ENCODE peak calls at places on chromosomes 12 and 14, in seven cellular contexts. One of them, this sample, is unnamed.

GRCh38 chr12:98595152-98595988 is 1.9 kb downstream of the SLC25A3 start:
- DNase-seq in PC-3: peak; percentile 70
- DNase-seq in upper lobe of right lung: no peak
- DNase-seq in A549: no peak
- DNase-seq in IMR-90: peak; percentile 79
- DNase-seq in tibial artery: no peak
- DNase-seq in CD8-positive, alpha-beta T cell: no peak
- DNase-seq in this sample: no peak

GRCh38 chr14:22850944-22851790 is 14.8 kb downstream of the MMP14 start:
- DNase-seq in PC-3: peak; percentile 92
- DNase-seq in upper lobe of right lung: peak; percentile 77
- DNase-seq in A549: no peak
- DNase-seq in IMR-90: peak; percentile 98
- DNase-seq in tibial artery: peak; percentile 94
- DNase-seq in CD8-positive, alpha-beta T cell: no peak
- DNase-seq in this sample: peak; percentile 73

GRCh38 chr12:1369460-1369859 is 224.9 kb downstream of the FBXL14 start:
- DNase-seq in PC-3: no peak
- DNase-seq in upper lobe of right lung: no peak
- DNase-seq in A549: no peak
- DNase-seq in IMR-90: no peak
- DNase-seq in tibial artery: no peak
- DNase-seq in CD8-positive, alpha-beta T cell: no peak
- DNase-seq in this sample: no peak

GRCh38 chr14:20714593-20715250 is 26.2 kb downstream of the ANG start:
- DNase-seq in PC-3: peak; percentile 39
- DNase-seq in upper lobe of right lung: peak; percentile 85
- DNase-seq in A549: no peak
- DNase-seq in IMR-90: peak; percentile 34
- DNase-seq in tibial artery: peak; percentile 90
- DNase-seq in CD8-positive, alpha-beta T cell: no peak
- DNase-seq in this sample: peak; percentile 87

GRCh38 chr12:57142727-57143126 is 4.7 kb downstream of the LRP1-AS start:
- DNase-seq in PC-3: no peak
- DNase-seq in upper lobe of right lung: no peak
- DNase-seq in A549: no peak
- DNase-seq in IMR-90: no peak
- DNase-seq in tibial artery: no peak
- DNase-seq in CD8-positive, alpha-beta T cell: no peak
- DNase-seq in this sample: no peak

GRCh38 chr12:130414381-130414780 is 76.7 kb downstream of the PIWIL1 start:
- DNase-seq in PC-3: no peak
- DNase-seq in upper lobe of right lung: no peak
- DNase-seq in A549: no peak
- DNase-seq in IMR-90: no peak
- DNase-seq in tibial artery: no peak
- DNase-seq in CD8-positive, alpha-beta T cell: peak; percentile 23
- DNase-seq in this sample: no peak

GRCh38 chr14:41343857-41344256 is 262.8 kb upstream of the LRFN5 start:
- DNase-seq in PC-3: no peak
- DNase-seq in upper lobe of right lung: no peak
- DNase-seq in A549: no peak
- DNase-seq in IMR-90: no peak
- DNase-seq in tibial artery: no peak
- DNase-seq in CD8-positive, alpha-beta T cell: no peak
- DNase-seq in this sample: no peak

GRCh38 chr12:34606749-34607519 is 584.6 kb downstream of the ALG10 start:
- DNase-seq in PC-3: no peak
- DNase-seq in upper lobe of right lung: no peak
- DNase-seq in A549: no peak
- DNase-seq in IMR-90: no peak
- DNase-seq in tibial artery: no peak
- DNase-seq in CD8-positive, alpha-beta T cell: no peak
- DNase-seq in this sample: peak; percentile 20

GRCh38 chr14:71304588-71305133 is 397.4 kb downstream of the PCNX1 start:
- DNase-seq in PC-3: no peak
- DNase-seq in upper lobe of right lung: no peak
- DNase-seq in A549: no peak
- DNase-seq in IMR-90: no peak
- DNase-seq in tibial artery: no peak
- DNase-seq in CD8-positive, alpha-beta T cell: no peak
- DNase-seq in this sample: no peak

GRCh38 chr12:47903927-47904646 is 707 bp downstream of the VDR start:
- DNase-seq in PC-3: peak; percentile 86
- DNase-seq in upper lobe of right lung: peak; percentile 78
- DNase-seq in A549: peak; percentile 25
- DNase-seq in IMR-90: peak; percentile 82
- DNase-seq in tibial artery: peak; percentile 80
- DNase-seq in CD8-positive, alpha-beta T cell: peak; percentile 64
- DNase-seq in this sample: peak; percentile 73

GRCh38 chr14:66398437-66398836 is 87.7 kb upstream of the CCDC196 start:
- DNase-seq in PC-3: no peak
- DNase-seq in upper lobe of right lung: no peak
- DNase-seq in A549: no peak
- DNase-seq in IMR-90: no peak
- DNase-seq in tibial artery: no peak
- DNase-seq in CD8-positive, alpha-beta T cell: no peak
- DNase-seq in this sample: no peak

GRCh38 chr12:121223283-121223946 is 13.5 kb downstream of the P2RX4 start:
- DNase-seq in PC-3: no peak
- DNase-seq in upper lobe of right lung: no peak
- DNase-seq in A549: peak; percentile 39
- DNase-seq in IMR-90: no peak
- DNase-seq in tibial artery: no peak
- DNase-seq in CD8-positive, alpha-beta T cell: no peak
- DNase-seq in this sample: no peak
- TF ChIP-seq CTCF in PC-3: peak; percentile 64
- TF ChIP-seq CTCF in upper lobe of right lung: peak; percentile 7
- TF ChIP-seq CTCF in A549: no peak
- TF ChIP-seq CTCF in IMR-90: peak; percentile 25
- TF ChIP-seq CTCF in tibial artery: no peak
- TF ChIP-seq CTCF in CD8-positive, alpha-beta T cell: peak; percentile 34
- TF ChIP-seq CTCF in this sample: peak; percentile 14

DNA sequence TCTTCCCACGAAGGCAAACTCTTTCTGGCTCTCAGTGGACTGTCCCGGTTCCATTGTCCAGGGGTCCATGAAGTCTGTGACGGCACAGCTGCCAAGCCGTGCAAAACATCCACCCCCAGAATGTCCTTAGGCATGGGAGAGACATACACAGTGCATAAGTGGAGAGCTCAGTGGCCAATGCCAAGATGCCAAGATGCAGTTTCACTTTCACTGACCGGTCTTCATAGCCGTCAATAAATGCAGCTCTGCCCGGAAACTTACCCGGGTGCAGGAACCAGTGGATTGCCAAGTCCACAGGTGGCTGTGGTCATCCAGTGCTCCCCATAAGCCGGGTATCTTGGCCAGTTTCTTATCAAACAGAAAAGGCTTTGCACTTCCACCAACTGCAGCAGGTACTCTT is 162.3 kb downstream of the PTCSC3 start:
- DNase-seq in PC-3: no peak
- DNase-seq in upper lobe of right lung: no peak
- DNase-seq in A549: no peak
- DNase-seq in IMR-90: no peak
- DNase-seq in tibial artery: no peak
- DNase-seq in CD8-positive, alpha-beta T cell: no peak
- DNase-seq in this sample: no peak
- H3K4me3 ChIP-seq in PC-3: no peak overlapping the region
- H3K4me3 ChIP-seq in upper lobe of right lung: no peak overlapping the region
- H3K4me3 ChIP-seq in A549: no peak overlapping the region
- H3K4me3 ChIP-seq in IMR-90: no peak overlapping the region
- H3K4me3 ChIP-seq in tibial artery: no peak overlapping the region
- H3K4me3 ChIP-seq in CD8-positive, alpha-beta T cell: no peak overlapping the region
- H3K4me3 ChIP-seq in this sample: no peak overlapping the region

GRCh38 chr12:54991161-54991991 is 6.8 kb upstream of the TESPA1 start:
- DNase-seq in PC-3: no peak
- DNase-seq in upper lobe of right lung: no peak
- DNase-seq in A549: no peak
- DNase-seq in IMR-90: no peak
- DNase-seq in tibial artery: no peak
- DNase-seq in CD8-positive, alpha-beta T cell: peak; percentile 60
- DNase-seq in this sample: no peak

GRCh38 chr12:54989829-54990228 is 5.3 kb upstream of the TESPA1 start:
- DNase-seq in PC-3: no peak
- DNase-seq in upper lobe of right lung: no peak
- DNase-seq in A549: no peak
- DNase-seq in IMR-90: no peak
- DNase-seq in tibial artery: no peak
- DNase-seq in CD8-positive, alpha-beta T cell: no peak
- DNase-seq in this sample: no peak

GRCh38 chr12:54991992-54992377 is 7.4 kb upstream of the TESPA1 start:
- DNase-seq in PC-3: no peak
- DNase-seq in upper lobe of right lung: no peak
- DNase-seq in A549: no peak
- DNase-seq in IMR-90: no peak
- DNase-seq in tibial artery: no peak
- DNase-seq in CD8-positive, alpha-beta T cell: no peak
- DNase-seq in this sample: no peak

GRCh38 chr12:54987611-54988231 is 3.2 kb upstream of the TESPA1 start:
- DNase-seq in PC-3: no peak
- DNase-seq in upper lobe of right lung: no peak
- DNase-seq in A549: no peak
- DNase-seq in IMR-90: no peak
- DNase-seq in tibial artery: no peak
- DNase-seq in CD8-positive, alpha-beta T cell: no peak
- DNase-seq in this sample: no peak

DNA sequence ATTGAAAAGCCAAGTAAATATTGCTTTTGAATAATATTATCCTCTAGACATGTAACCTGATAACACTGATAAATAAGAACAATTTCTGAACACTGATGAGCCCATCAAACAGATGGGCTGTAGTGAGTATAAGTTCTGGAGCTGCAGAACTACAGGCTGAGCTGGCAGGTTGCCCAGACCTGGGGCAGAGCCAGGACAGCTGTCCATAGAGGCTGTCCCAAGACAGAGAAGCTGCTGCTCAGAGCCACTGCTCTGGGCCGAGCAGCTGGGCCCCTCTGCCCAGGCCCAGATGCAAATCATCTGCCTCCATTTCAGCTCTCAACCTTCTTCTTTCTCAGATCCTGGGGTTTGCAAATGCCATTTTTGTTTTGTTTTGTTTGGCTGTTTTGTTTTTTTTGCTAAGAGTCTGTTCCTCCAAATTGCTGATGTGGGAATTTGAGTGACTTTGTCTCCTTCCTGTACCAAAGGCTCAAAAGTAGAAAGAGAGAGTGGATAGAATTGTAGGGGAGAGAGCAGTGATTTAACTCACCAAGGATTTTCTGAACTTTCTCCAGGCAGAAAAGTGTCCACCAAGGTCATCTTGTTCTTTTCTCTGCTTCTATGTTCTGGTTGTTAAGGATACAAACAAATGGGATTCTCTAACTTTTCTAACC is 4.0 kb upstream of the TESPA1 start:
- DNase-seq in PC-3: peak; percentile 26
- DNase-seq in upper lobe of right lung: peak; percentile 77
- DNase-seq in A549: no peak
- DNase-seq in IMR-90: peak; percentile 15
- DNase-seq in tibial artery: peak; percentile 78
- DNase-seq in CD8-positive, alpha-beta T cell: no peak
- DNase-seq in this sample: peak; percentile 61
- H3K4me1 ChIP-seq in PC-3: no peaks in the 10 kb centered on the region
- H3K4me1 ChIP-seq in upper lobe of right lung: no peaks in the 10 kb centered on the region
- H3K4me1 ChIP-seq in A549: no peaks in the 10 kb centered on the region
- H3K4me1 ChIP-seq in IMR-90: no peaks in the 10 kb centered on the region
- H3K4me1 ChIP-seq in tibial artery: no peaks in the 10 kb centered on the region
- H3K4me1 ChIP-seq in CD8-positive, alpha-beta T cell: peaks cover 66% of the 10 kb centered on the region
- H3K4me1 ChIP-seq in this sample: no peaks in the 10 kb centered on the region

GRCh38 chr12:5433840-5434646 is 2.1 kb downstream of the NTF3 start:
- DNase-seq in PC-3: no peak
- DNase-seq in upper lobe of right lung: no peak
- DNase-seq in A549: no peak
- DNase-seq in IMR-90: no peak
- DNase-seq in tibial artery: no peak
- DNase-seq in CD8-positive, alpha-beta T cell: no peak
- DNase-seq in this sample: no peak

GRCh38 chr12:5435161-5435560 is 3.3 kb downstream of the NTF3 start:
- DNase-seq in PC-3: no peak
- DNase-seq in upper lobe of right lung: no peak
- DNase-seq in A549: no peak
- DNase-seq in IMR-90: no peak
- DNase-seq in tibial artery: no peak
- DNase-seq in CD8-positive, alpha-beta T cell: no peak
- DNase-seq in this sample: no peak

GRCh38 chr12:5434647-5434968 is 2.7 kb downstream of the NTF3 start:
- DNase-seq in PC-3: no peak
- DNase-seq in upper lobe of right lung: no peak
- DNase-seq in A549: no peak
- DNase-seq in IMR-90: no peak
- DNase-seq in tibial artery: no peak
- DNase-seq in CD8-positive, alpha-beta T cell: no peak
- DNase-seq in this sample: no peak

GRCh38 chr12:5432011-5432400 is at the start of gene NTF3:
- DNase-seq in PC-3: no peak
- DNase-seq in upper lobe of right lung: no peak
- DNase-seq in A549: no peak
- DNase-seq in IMR-90: peak; percentile 76
- DNase-seq in tibial artery: no peak
- DNase-seq in CD8-positive, alpha-beta T cell: no peak
- DNase-seq in this sample: no peak

DNA sequence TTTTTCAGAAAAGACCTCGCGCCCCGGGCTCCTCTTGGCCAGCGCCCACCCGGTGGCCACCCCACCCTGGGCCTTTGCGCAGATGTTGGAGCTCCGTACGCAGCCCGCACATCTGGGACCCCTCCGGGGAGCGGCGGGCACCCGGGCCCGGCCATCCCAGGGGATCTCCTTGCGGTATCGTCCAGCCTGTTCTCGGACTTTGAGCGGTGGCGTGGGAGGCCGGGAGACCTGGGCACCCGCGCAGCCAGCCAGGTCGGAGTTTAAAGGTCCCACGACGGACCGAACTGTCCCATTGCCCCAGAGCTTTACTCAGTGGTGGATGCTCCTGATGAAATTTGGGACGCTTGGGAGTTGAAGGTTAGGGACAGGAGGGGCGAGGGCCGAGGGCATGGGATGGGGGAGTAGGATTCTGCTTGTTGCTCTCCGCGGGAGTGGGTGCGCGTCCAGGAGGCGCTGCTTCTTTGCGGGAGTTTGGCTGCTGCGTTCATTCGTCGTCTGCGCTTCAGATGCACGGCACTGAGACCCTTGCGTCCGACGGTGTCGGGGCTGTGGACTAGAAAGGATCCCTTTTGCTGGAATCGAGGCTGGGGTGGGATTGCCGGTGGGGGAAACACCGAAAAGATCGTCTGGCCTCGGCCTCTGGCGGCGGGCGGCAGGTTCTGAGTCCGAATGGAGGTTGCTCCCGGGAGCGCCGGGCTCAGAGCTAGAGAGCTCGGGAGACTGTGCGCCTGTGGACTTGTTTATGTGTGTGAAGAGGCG is 1.4 kb downstream of the NTF3 start:
- DNase-seq in PC-3: no peak
- DNase-seq in upper lobe of right lung: no peak
- DNase-seq in A549: no peak
- DNase-seq in IMR-90: peak; percentile 63
- DNase-seq in tibial artery: peak; percentile 49
- DNase-seq in CD8-positive, alpha-beta T cell: no peak
- DNase-seq in this sample: no peak
- TF ChIP-seq CTCF in PC-3: no peak
- TF ChIP-seq CTCF in upper lobe of right lung: no peak
- TF ChIP-seq CTCF in A549: no peak
- TF ChIP-seq CTCF in IMR-90: peak; percentile 5
- TF ChIP-seq CTCF in tibial artery: peak; percentile 5
- TF ChIP-seq CTCF in CD8-positive, alpha-beta T cell: no peak
- TF ChIP-seq CTCF in this sample: no peak